ENCODE peak calls at places on chromosomes 13 and 19, in seven cellular contexts. P, L, K, X, W, S and M are unnamed samples.
A peak's percentile ranks its signal among the peaks of the same experiment; 100 is the strongest.

GRCh38 chr13:25980255-25980654 is 71.6 kb downstream of the SHISA2 start:
- DNase-seq in S (peak; percentile 18), P (no peak), W (peak; percentile 50), K (no peak), L (no peak), X (peak; percentile 49), M (peak; percentile 8)

GRCh38 chr13:22801402-22802003 is 379.3 kb upstream of the SGCG start:
- DNase-seq in X (no peak), P (no peak), W (no peak), L (no peak), K (no peak), S (peak; percentile 4), M (peak; percentile 20)

GRCh38 chr13:30145709-30146367 is 161.5 kb downstream of the KATNAL1 start:
- DNase-seq in S (no peak), L (no peak), P (no peak), W (no peak), X (no peak), K (no peak), M (no peak)

GRCh38 chr13:44109986-44110640 is 230.4 kb downstream of the LACC1 start:
- DNase-seq in S (no peak), L (no peak), P (no peak), K (no peak), W (no peak), X (no peak), M (no peak)

GRCh38 chr13:109148243-109148642 is 518.8 kb downstream of the MYO16 start:
- DNase-seq in K (no peak), X (no peak), P (no peak), W (no peak), S (peak; percentile 55), L (no peak), M (peak; percentile 20)

GRCh38 chr13:57629821-57630235 is 1.7 kb upstream of the PCDH17 start:
- DNase-seq in X (peak; percentile 77), W (peak; percentile 97), K (peak; percentile 82), S (peak; percentile 64), L (peak; percentile 80), P (peak; percentile 83), M (peak; percentile 84)

GRCh38 chr13:25213716-25214115 is 41.6 kb upstream of the AMER2 start:
- DNase-seq in W (no peak), X (no peak), P (no peak), L (no peak), K (no peak), S (peak; percentile 53), M (no peak)

GRCh38 chr13:96527497-96527896 is 437.6 kb downstream of the HS6ST3 start:
- DNase-seq in S (no peak), P (no peak), X (no peak), L (no peak), W (peak; percentile 13), K (no peak), M (no peak)

GRCh38 chr19:20078696-20079095 is 896 bp downstream of the ZNF90 start:
- DNase-seq in W (peak; percentile 59), K (no peak), X (peak; percentile 18), P (peak; percentile 82), S (peak; percentile 16), L (peak; percentile 67), M (peak; percentile 55)

GRCh38 chr19:42062381-42062780 is 7.6 kb downstream of the GRIK5 start:
- DNase-seq in P (no peak), L (no peak), X (no peak), S (no peak), W (no peak), K (no peak), M (no peak)

GRCh38 chr19:51367565-51368365 is 1.0 kb downstream of the CLDND2 start:
- DNase-seq in X (peak; percentile 99), P (peak; percentile 100), K (peak; percentile 99), S (peak; percentile 98), L (peak; percentile 99), W (peak; percentile 99), M (peak; percentile 99)

GRCh38 chr19:40217921-40218890 is at the start of gene TTC9B:
- DNase-seq in W (peak; percentile 71), L (no peak), K (no peak), S (no peak), P (peak; percentile 76), X (no peak), M (no peak)

GRCh38 chr13:84132491-84132890 is 250.2 kb upstream of the SLITRK1 start:
- DNase-seq in S (no peak), P (no peak), X (no peak), L (no peak), W (no peak), K (no peak), M (no peak)

GRCh38 chr19:34482380-34483250 is 1.1 kb downstream of the WTIP start:
- DNase-seq in W (peak; percentile 64), P (peak; percentile 80), K (no peak), L (no peak), S (peak; percentile 40), X (no peak), M (peak; percentile 46)

GRCh38 chr13:75258159-75258782 is 223.7 kb downstream of the TBC1D4 start:
- DNase-seq in W (peak; percentile 54), L (no peak), P (no peak), K (no peak), X (no peak), S (peak; percentile 49), M (peak; percentile 77)

GRCh38 chr13:107124129-107124718 is 556.3 kb upstream of the ARGLU1 start:
- DNase-seq in W (peak; percentile 38), L (no peak), K (no peak), X (no peak), P (no peak), S (peak; percentile 17), M (peak; percentile 26)

GRCh38 chr19:33398361-33399060 is 25.0 kb downstream of the CEBPG start:
- DNase-seq in P (peak; percentile 54), L (peak; percentile 49), K (no peak), S (no peak), X (no peak), W (no peak), M (no peak)

GRCh38 chr13:111252449-111253124 is 67.9 kb upstream of the TEX29 start:
- DNase-seq in P (no peak), X (no peak), K (no peak), S (peak; percentile 84), W (no peak), L (no peak), M (no peak)

DNA sequence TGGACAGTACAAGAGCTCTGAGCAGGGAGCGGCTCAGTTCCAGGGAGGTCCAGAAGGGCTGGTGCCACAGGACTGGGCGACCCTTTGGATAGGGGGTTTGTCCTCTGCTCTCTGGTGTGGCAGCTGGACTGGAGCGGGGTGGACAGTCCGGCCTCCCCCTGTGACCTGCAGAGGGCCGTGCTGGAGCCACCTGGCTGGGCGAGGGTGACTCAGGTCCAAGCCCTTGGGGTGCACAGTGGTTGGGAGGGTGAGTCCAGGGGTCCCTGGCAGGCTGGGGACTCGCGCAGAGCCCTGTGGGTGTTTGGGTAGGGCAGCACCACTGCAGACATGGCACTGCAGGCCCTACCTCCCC is 7.2 kb downstream of the SSBP4 start:
- DNase-seq in P (peak; percentile 67), W (no peak), S (no peak), L (no peak), X (no peak), K (no peak), M (no peak)
- H3K4me3 ChIP-seq in P (no peak overlapping the region), W (no peak overlapping the region), S (no peak overlapping the region), L (no peak overlapping the region), X (no peak overlapping the region), K (peak overlapping the region; percentile 18), M (no peak overlapping the region)

DNA sequence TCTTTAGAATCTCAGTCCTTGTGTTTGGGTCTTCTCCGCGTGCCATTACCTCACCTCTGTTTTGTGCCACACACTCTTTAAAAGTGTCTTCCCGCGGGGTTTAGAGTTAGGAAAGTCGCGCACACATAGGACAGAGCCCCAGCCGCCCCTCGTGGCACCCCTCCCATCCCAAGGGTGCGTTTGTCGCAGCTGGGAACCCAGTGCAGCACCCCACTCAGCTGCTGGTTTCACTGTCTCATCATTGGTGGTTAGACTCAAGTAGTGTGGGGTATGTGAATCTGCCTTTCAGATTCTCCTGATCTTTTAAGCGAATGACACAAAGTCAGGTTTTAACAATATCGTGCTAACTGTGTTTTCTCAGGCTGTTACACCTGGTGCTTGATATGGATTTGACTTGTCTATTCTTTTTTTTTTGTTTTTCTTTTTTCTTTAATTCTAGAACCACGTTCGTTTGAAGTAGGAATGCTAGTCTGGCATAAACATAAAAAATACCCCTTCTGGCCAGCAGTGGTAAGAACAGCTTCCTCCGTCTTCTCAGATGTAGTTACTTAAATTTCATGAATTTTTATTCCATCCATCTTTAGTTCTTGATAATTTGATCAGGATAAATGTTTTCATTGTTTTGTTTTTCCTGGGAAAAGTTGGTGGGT is 19.5 kb upstream of the NDUFS7 start:
- DNase-seq in X (no peak), P (no peak), L (no peak), S (no peak), K (no peak), W (no peak), M (no peak)
- TF ChIP-seq CTCF in X (peak; percentile 45), P (no peak), L (peak; percentile 17), S (peak; percentile 41), K (peak; percentile 6), W (no peak), M (peak; percentile 21)

DNA sequence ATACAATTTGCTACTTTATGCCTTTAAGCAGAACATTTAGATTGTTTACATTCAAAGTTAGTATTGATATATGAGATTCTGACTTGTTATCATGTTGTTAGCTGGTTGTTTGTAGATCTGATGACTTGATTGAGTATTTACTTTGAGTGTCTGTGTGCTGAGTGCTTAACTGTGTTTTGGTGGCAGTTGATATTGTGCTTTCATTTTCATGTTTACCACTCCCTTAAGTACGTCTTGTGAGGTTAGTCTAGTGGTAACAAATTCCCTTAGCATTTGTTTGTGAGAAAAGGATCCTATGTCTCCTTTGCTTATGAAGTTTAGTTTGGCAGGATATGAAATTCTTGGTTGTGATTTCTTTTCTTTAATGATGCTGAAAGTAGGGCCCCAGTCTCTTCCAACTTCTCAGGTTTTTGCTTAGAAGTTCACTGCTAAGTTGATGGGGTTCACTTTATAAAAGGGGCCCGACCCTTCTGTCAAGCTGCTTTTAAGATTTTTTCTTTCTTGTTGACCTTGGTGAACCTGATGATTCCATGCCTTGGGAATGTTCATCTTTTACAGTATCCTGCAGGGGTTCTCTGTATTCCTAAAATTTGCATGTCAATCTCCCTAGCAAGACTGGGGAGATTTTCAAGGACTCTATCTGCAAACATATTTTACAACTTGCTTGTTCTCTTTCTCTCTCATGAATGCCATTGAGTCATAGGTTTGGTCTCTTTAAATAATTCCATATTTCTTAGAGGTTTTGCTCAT is 1095.4 kb upstream of the PCDH20 start:
- DNase-seq in L (no peak), P (no peak), K (no peak), X (no peak), S (no peak), W (no peak), M (no peak)
- H3K4me3 ChIP-seq in L (no peak overlapping the region), P (no peak overlapping the region), K (no peak overlapping the region), X (no peak overlapping the region), S (no peak overlapping the region), W (no peak overlapping the region), M (no peak overlapping the region)

DNA sequence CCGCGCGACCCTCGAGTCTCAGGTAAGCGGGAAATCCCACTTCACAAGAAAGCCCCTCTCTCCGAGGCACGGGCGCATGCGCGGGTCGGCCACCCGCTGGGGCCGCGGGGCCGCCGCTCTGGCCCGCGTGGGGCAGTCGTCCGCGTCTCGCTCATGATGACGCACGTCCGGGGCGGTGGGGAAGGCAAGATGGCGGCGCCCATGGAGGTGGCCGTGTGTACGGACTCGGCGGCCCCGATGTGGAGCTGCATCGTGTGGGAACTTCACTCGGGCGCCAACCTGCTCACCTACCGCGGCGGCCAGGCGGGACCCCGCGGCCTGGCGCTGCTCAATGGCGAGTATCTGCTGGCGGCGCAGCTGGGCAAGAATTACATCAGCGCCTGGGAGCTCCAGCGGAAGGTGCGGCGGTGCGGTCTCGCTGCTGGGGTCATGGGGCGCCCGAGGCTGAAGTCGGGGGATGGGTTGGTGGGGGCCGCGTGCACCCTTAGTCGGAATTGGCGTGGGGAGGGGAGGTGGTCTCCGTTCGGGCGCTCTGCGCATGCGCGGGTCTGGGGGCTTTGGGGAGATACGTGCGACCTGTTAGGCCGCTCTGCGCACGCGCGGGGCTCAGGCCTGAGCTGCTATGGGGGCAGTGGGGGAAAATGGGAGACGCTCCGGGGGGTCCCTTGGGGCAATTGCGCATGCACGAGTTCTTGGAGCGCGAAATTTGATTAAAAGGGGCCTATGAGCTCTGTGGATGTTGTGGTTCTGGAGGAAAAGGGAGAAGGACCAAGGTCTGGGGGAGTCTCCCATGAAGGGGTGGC is at the start of gene WDR18:
- DNase-seq in K (peak; percentile 97), P (peak; percentile 99), S (peak; percentile 80), X (peak; percentile 82), L (peak; percentile 97), W (peak; percentile 96), M (peak; percentile 87)
- TF ChIP-seq CTCF in K (no peak), P (peak; percentile 56), S (no peak), X (no peak), L (peak; percentile 23), W (peak; percentile 16), M (no peak)